ENCODE peak calls at places on chromosomes 5 and 9, in five cellular contexts. T is fibroblast of mammary gland, A is K562, L is pancreas, M is progenitor cell of endocrine pancreas. I is an unnamed sample.

GRCh38 chr9:136245194-136246150 is at the start of gene QSOX2:
- DNase-seq in A (peak), T (peak), M (peak), L (peak), I (peak)

GRCh38 chr5:149420509-149421371 is 41.6 kb upstream of the IL17B start:
- DNase-seq in L (no peak), M (no peak), T (peak), A (no peak), I (peak)

GRCh38 chr5:40389591-40389990 is 290.1 kb upstream of the PTGER4 start:
- DNase-seq in T (no peak), A (no peak), L (no peak), M (no peak), I (no peak)

GRCh38 chr9:134494273-134494815 is 147.3 kb upstream of the COL5A1 start:
- DNase-seq in L (peak), A (no peak), T (no peak), M (no peak), I (no peak)

GRCh38 chr5:173802670-173803165 is 85.4 kb upstream of the CPEB4 start:
- DNase-seq in M (no peak), A (no peak), L (no peak), T (peak), I (peak)

GRCh38 chr9:14353222-14354056 is 39.5 kb upstream of the NFIB start:
- DNase-seq in M (peak), T (peak), A (peak), L (peak), I (peak)

GRCh38 chr9:105670315-105670714 is 8.1 kb downstream of the TAL2 start:
- DNase-seq in L (no peak), T (no peak), M (no peak), A (no peak), I (no peak)

GRCh38 chr9:108568093-108568492 is 287.7 kb downstream of the ACTL7B start:
- DNase-seq in T (no peak), M (no peak), L (no peak), A (no peak), I (no peak)

GRCh38 chr5:124745367-124746251 is 830 bp downstream of the ZNF608 start:
- DNase-seq in L (no peak), M (no peak), T (peak), A (no peak), I (no peak)

GRCh38 chr9:71609453-71609840 is 158.9 kb downstream of the CEMIP2 start:
- DNase-seq in L (no peak), M (no peak), A (no peak), T (no peak), I (no peak)

GRCh38 chr5:155087036-155087435 is 73.5 kb downstream of the KIF4B start:
- DNase-seq in M (no peak), L (no peak), A (no peak), T (peak), I (no peak)
- TF ChIP-seq CTCF in M (no peak), L (no peak), A (no peak), T (no peak), I (no peak)

GRCh38 chr9:93427655-93428379 is 23.7 kb upstream of the FAM120A start:
- DNase-seq in M (no peak), T (no peak), A (peak), L (no peak), I (no peak)
- TF ChIP-seq CTCF in M (peak), T (peak), A (peak), L (peak), I (no peak)

DNA sequence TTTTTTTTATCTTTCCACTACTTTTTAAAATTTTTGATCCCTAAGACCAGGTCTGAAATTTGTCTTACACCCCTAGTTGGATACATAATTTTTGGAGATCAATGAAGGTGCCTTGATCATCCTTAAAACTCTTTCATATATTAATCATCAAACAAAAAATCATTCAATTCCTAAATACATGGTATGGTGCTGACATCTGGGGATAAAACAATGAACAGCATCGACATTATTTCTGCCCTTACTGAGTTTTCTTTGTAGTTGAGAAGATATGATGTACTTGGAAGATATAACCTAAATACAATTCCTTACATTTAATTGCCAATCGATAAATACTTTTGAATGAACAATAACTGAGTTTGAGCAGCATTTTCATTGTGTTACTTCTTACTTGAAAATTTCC is 18.3 kb downstream of the SPINK9 start:
- DNase-seq in M (no peak), L (no peak), T (no peak), A (no peak), I (no peak)
- TF ChIP-seq CTCF in M (no peak), L (no peak), T (no peak), A (peak), I (no peak)

GRCh38 chr9:137611623-137612609 is 6.4 kb downstream of the ARRDC1 start:
- DNase-seq in A (peak), T (peak), M (no peak), L (peak), I (peak)
- TF ChIP-seq CTCF in A (no peak), T (no peak), M (no peak), L (no peak), I (no peak)

DNA sequence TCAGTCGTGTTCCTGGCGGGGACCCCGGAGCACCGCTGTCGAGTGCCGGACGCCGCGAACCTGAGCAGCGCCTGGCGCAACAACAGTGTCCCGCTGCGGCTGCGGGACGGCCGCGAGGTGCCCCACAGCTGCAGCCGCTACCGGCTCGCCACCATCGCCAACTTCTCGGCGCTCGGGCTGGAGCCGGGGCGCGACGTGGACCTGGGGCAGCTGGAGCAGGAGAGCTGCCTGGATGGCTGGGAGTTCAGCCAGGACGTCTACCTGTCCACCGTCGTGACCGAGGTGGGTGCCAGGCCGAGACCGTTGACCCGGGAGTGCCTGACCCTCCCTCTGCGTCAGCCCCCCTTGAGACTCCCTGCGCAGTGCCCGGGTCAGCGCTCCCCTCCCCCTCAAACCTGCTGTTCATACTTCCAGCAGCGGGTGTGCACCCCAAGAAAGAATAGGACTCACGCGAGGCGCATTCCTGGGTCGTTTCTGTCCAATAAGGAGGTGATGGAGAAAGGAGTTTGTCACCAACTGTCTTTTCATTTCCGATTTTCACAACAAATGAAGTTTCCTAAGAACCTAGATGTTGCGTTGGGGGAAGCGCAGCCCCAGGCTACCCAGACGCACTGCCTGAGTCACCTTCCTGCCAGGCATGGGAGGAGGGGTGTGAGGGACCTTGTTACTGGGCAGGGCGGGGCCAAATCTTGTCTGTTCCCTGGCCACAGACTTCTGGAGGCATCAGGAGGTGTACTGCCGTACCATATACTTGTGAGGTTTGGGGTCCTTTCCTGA is 722 bp downstream of the SLC22A4 start:
- DNase-seq in L (peak), T (peak), A (peak), M (peak), I (peak)
- TF ChIP-seq CTCF in L (no peak), T (no peak), A (no peak), M (no peak), I (no peak)

GRCh38 chr9:32590476-32590875 is 17.5 kb upstream of the NDUFB6 start:
- DNase-seq in T (no peak), M (no peak), L (no peak), A (no peak), I (no peak)

GRCh38 chr9:32587901-32588300 is 14.9 kb upstream of the NDUFB6 start:
- DNase-seq in M (no peak), T (peak), L (no peak), A (no peak), I (no peak)

GRCh38 chr9:32590898-32591297 is 17.9 kb upstream of the NDUFB6 start:
- DNase-seq in M (no peak), T (no peak), A (no peak), L (no peak), I (no peak)

GRCh38 chr9:32584784-32585183 is 11.8 kb upstream of the NDUFB6 start:
- DNase-seq in L (no peak), M (no peak), T (no peak), A (no peak), I (peak)

GRCh38 chr9:32589083-32589713 is 16.2 kb upstream of the NDUFB6 start:
- DNase-seq in L (no peak), A (peak), T (peak), M (no peak), I (peak)
- TF ChIP-seq CTCF in L (no peak), A (peak), T (peak), M (peak), I (peak)

GRCh38 chr9:10003047-10003446 is 609.8 kb downstream of the PTPRD start:
- DNase-seq in T (no peak), A (no peak), M (no peak), L (no peak), I (no peak)

GRCh38 chr9:9996259-9996658 is 616.5 kb downstream of the PTPRD start:
- DNase-seq in M (no peak), L (no peak), T (no peak), A (no peak), I (no peak)

GRCh38 chr9:9997585-9997984 is 615.2 kb downstream of the PTPRD start:
- DNase-seq in M (no peak), A (no peak), T (no peak), L (no peak), I (no peak)

GRCh38 chr9:10000669-10001068 is 612.1 kb downstream of the PTPRD start:
- DNase-seq in M (no peak), A (no peak), T (no peak), L (no peak), I (no peak)

DNA sequence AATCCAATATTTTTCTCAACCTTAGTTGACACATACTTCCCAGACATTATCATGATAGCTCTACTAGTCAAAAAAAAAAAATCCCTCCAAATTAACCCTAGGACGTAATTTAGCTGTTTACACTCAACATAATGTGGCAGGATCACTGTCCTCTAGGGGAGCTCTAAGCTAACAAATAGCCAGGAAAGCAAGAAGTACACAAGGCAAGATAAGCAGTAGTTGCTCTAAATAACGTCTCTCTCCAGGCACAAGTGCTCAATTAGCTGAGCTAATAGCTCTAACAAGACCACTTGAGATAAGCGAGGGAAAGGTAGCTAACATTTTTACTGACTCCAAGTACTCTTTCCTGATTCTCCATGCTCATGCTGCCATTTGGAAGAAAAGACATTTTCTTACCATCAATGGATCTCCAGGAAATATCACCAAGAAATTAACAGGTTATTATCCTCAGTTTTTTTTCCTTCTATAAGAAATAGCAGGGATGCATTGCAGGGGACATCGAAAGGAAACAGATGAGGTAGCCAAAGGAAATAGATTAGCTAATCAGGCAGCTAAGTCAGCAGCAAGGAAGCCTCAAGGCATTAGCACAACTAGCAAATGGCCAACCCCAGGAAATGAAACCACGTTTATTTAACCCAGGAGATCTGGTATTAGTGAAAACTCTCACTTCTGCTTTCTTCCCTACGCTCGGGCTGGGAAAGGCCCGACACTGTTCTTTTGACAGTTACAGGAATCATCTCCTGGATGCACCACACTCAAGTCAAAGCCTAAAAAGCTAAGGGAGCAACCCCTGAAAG is 614.1 kb downstream of the PTPRD start:
- DNase-seq in A (no peak), T (peak), L (no peak), M (no peak), I (no peak)
- TF ChIP-seq CTCF in A (no peak), T (peak), L (no peak), M (peak), I (no peak)

GRCh38 chr9:124359426-124359825 is 55.8 kb downstream of the PSMB7 start:
- DNase-seq in T (no peak), A (no peak), L (no peak), M (no peak), I (no peak)

GRCh38 chr9:124355941-124356744 is 59.1 kb downstream of the PSMB7 start:
- DNase-seq in L (no peak), T (peak), M (no peak), A (no peak), I (no peak)

GRCh38 chr9:124356745-124357390 is 58.4 kb downstream of the PSMB7 start:
- DNase-seq in A (no peak), M (no peak), T (no peak), L (no peak), I (no peak)

GRCh38 chr9:124358617-124359016 is 56.6 kb downstream of the PSMB7 start:
- DNase-seq in T (no peak), L (no peak), M (no peak), A (no peak), I (no peak)

GRCh38 chr9:124357591-124358361 is 57.5 kb downstream of the PSMB7 start:
- DNase-seq in M (no peak), A (no peak), L (no peak), T (peak), I (no peak)
- TF ChIP-seq CTCF in M (no peak), A (peak), L (no peak), T (no peak), I (peak)

GRCh38 chr9:60546406-60546805 is 367.8 kb upstream of the SPATA31A5 start:
- DNase-seq in M (no peak), A (no peak), T (no peak), L (no peak), I (no peak)
- TF ChIP-seq CTCF in M (no peak), A (no peak), T (no peak), L (no peak), I (no peak)

GRCh38 chr9:73061131-73061530 is 90.5 kb upstream of the ANXA1 start:
- DNase-seq in A (no peak), L (no peak), T (no peak), M (no peak), I (no peak)

GRCh38 chr9:73065439-73065838 is 86.2 kb upstream of the ANXA1 start:
- DNase-seq in L (no peak), A (no peak), T (no peak), M (no peak), I (no peak)

DNA sequence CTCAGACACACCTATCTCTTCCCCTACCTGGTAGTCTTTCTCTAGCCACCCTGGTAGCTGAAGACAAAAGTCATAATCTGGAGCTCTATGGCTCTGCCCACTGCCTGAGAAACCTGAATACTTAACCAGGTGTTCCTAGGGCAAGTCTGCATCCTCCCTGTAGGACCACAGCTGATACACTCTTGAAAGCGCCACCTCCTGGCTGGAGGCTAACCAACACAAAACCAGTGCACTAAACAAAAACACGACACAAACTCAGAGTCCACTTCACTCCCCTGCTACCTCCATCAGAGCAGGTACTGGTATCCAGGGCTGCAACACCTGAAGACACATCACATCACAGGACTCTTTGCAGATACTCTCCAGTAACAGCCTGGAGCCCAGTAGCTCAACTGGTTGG is 84.6 kb upstream of the ANXA1 start:
- DNase-seq in T (no peak), L (no peak), M (no peak), A (no peak), I (no peak)
- TF ChIP-seq CTCF in T (no peak), L (no peak), M (no peak), A (no peak), I (no peak)